ENCODE peak calls at places on chromosomes 6 and 20, in five cellular contexts. One of them, this sample, is unnamed.

GRCh38 chr6:42260972-42261371 is 43.3 kb upstream of the MRPS10 start:
- DNase-seq in transverse colon: peak; percentile 28
- DNase-seq in pancreas: no peak
- DNase-seq in cardiac fibroblast: no peak
- DNase-seq in HFFc6: no peak
- DNase-seq in this sample: peak; percentile 60

GRCh38 chr6:164531745-164532144 is 777.7 kb downstream of the C6orf118 start:
- DNase-seq in cardiac fibroblast: no peak
- DNase-seq in pancreas: no peak
- DNase-seq in transverse colon: no peak
- DNase-seq in HFFc6: no peak
- DNase-seq in this sample: no peak

GRCh38 chr6:88813045-88813444 is 150.4 kb downstream of the RNGTT start:
- DNase-seq in pancreas: no peak
- DNase-seq in transverse colon: no peak
- DNase-seq in HFFc6: no peak
- DNase-seq in cardiac fibroblast: no peak
- DNase-seq in this sample: no peak

GRCh38 chr20:2851086-2851485 is 10.5 kb downstream of the VPS16 start:
- DNase-seq in pancreas: no peak
- DNase-seq in HFFc6: no peak
- DNase-seq in cardiac fibroblast: no peak
- DNase-seq in transverse colon: no peak
- DNase-seq in this sample: no peak

GRCh38 chr6:10837009-10837691 is 1.2 kb downstream of the MAK start:
- DNase-seq in HFFc6: no peak
- DNase-seq in cardiac fibroblast: peak; percentile 6
- DNase-seq in transverse colon: peak; percentile 16
- DNase-seq in pancreas: peak; percentile 17
- DNase-seq in this sample: peak; percentile 25

GRCh38 chr6:89989742-89990141 is 95.5 kb downstream of the GJA10 start:
- DNase-seq in pancreas: no peak
- DNase-seq in transverse colon: no peak
- DNase-seq in cardiac fibroblast: peak; percentile 72
- DNase-seq in HFFc6: peak; percentile 55
- DNase-seq in this sample: no peak

GRCh38 chr6:16391451-16391912 is 153.1 kb downstream of the GMPR start:
- DNase-seq in cardiac fibroblast: peak; percentile 60
- DNase-seq in transverse colon: no peak
- DNase-seq in pancreas: no peak
- DNase-seq in HFFc6: peak; percentile 18
- DNase-seq in this sample: no peak

GRCh38 chr6:100493206-100493888 is 28.6 kb upstream of the SIM1 start:
- DNase-seq in HFFc6: no peak
- DNase-seq in cardiac fibroblast: no peak
- DNase-seq in transverse colon: no peak
- DNase-seq in pancreas: no peak
- DNase-seq in this sample: peak; percentile 52

GRCh38 chr6:35960192-35960591 is 39.3 kb upstream of the SRPK1 start:
- DNase-seq in HFFc6: peak; percentile 16
- DNase-seq in pancreas: no peak
- DNase-seq in transverse colon: no peak
- DNase-seq in cardiac fibroblast: peak; percentile 12
- DNase-seq in this sample: no peak

GRCh38 chr6:2433686-2434085 is 188.3 kb upstream of the GMDS start:
- DNase-seq in cardiac fibroblast: no peak
- DNase-seq in pancreas: no peak
- DNase-seq in HFFc6: no peak
- DNase-seq in transverse colon: no peak
- DNase-seq in this sample: no peak

GRCh38 chr6:5866547-5867051 is 140.1 kb downstream of the NRN1 start:
- DNase-seq in transverse colon: no peak
- DNase-seq in pancreas: no peak
- DNase-seq in cardiac fibroblast: peak; percentile 8
- DNase-seq in HFFc6: peak; percentile 21
- DNase-seq in this sample: peak; percentile 12

GRCh38 chr20:3156811-3157619 is 2.6 kb downstream of the FASTKD5 start:
- DNase-seq in cardiac fibroblast: peak; percentile 18
- DNase-seq in HFFc6: no peak
- DNase-seq in transverse colon: no peak
- DNase-seq in pancreas: no peak
- DNase-seq in this sample: no peak

GRCh38 chr20:10524643-10525042 is 89.5 kb downstream of the SLX4IP start:
- DNase-seq in HFFc6: peak; percentile 32
- DNase-seq in cardiac fibroblast: peak; percentile 25
- DNase-seq in pancreas: no peak
- DNase-seq in transverse colon: no peak
- DNase-seq in this sample: no peak

GRCh38 chr6:142416179-142416578 is 114.4 kb downstream of the ADGRG6 start:
- DNase-seq in pancreas: no peak
- DNase-seq in cardiac fibroblast: peak; percentile 95
- DNase-seq in transverse colon: no peak
- DNase-seq in HFFc6: peak; percentile 92
- DNase-seq in this sample: no peak

GRCh38 chr20:4065405-4065841 is 50.1 kb upstream of the RNF24 start:
- DNase-seq in HFFc6: peak; percentile 72
- DNase-seq in pancreas: no peak
- DNase-seq in cardiac fibroblast: peak; percentile 85
- DNase-seq in transverse colon: no peak
- DNase-seq in this sample: no peak

GRCh38 chr6:166006593-166007301 is 160.9 kb downstream of the TBXT start:
- DNase-seq in HFFc6: no peak
- DNase-seq in transverse colon: no peak
- DNase-seq in pancreas: no peak
- DNase-seq in cardiac fibroblast: peak; percentile 83
- DNase-seq in this sample: no peak

DNA sequence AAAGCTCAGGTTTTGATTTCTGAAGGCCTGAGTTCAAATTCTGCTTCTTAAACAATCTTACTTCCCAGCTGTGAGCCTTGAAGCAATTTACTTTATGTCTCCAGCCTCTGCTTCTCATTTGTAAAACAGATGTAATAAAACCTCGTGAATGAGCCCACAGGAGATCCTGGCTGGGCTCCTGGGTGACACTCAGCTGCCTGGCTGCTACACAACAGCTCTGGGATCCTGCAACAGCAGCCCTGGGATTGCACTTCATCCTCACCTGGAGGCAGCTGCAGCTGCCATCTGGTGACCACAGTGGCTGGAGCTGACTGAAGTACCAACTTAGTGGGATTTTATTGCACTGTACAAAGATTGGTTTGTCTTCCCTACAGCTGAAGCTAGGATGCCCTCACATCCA is 98.6 kb downstream of the NDUFAF5 start:
- DNase-seq in pancreas: no peak
- DNase-seq in HFFc6: no peak
- DNase-seq in cardiac fibroblast: no peak
- DNase-seq in transverse colon: no peak
- DNase-seq in this sample: no peak
- TF ChIP-seq CTCF in pancreas: no peak
- TF ChIP-seq CTCF in HFFc6: no peak
- TF ChIP-seq CTCF in cardiac fibroblast: no peak
- TF ChIP-seq CTCF in transverse colon: no peak
- TF ChIP-seq CTCF in this sample: no peak

GRCh38 chr6:33414592-33415271 is 3.2 kb downstream of the CUTA start:
- DNase-seq in cardiac fibroblast: peak; percentile 19
- DNase-seq in pancreas: no peak
- DNase-seq in transverse colon: no peak
- DNase-seq in HFFc6: no peak
- DNase-seq in this sample: peak; percentile 41
- TF ChIP-seq CTCF in cardiac fibroblast: peak; percentile 56
- TF ChIP-seq CTCF in pancreas: no peak
- TF ChIP-seq CTCF in transverse colon: no peak
- TF ChIP-seq CTCF in HFFc6: peak; percentile 64
- TF ChIP-seq CTCF in this sample: no peak

GRCh38 chr6:18207949-18208348 is 52.7 kb downstream of the KDM1B start:
- DNase-seq in HFFc6: no peak
- DNase-seq in pancreas: no peak
- DNase-seq in transverse colon: no peak
- DNase-seq in cardiac fibroblast: no peak
- DNase-seq in this sample: no peak
- TF ChIP-seq CTCF in HFFc6: no peak
- TF ChIP-seq CTCF in pancreas: no peak
- TF ChIP-seq CTCF in transverse colon: no peak
- TF ChIP-seq CTCF in cardiac fibroblast: no peak
- TF ChIP-seq CTCF in this sample: no peak

DNA sequence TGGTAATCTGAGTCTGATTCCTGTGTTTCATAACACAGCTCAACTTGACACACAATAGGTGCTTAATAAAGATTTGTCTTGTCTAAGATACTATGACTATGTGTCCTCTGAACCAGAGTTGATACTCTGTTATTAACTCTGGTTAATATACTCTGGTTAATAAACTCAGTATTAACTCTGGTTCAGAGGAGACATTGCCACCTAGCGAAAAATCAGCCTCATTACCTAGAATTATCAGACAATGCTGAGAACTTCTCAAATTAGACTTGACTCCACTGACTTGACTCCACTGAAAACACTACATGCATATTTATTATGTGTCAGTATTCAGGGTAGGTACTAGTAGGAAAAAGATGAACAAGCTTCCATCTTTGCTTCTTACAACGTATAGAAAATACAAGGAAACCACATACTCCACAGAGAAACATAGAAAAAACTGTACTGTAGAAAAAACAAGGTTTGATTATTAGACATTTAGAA is 73.9 kb downstream of the AHI1 start:
- DNase-seq in cardiac fibroblast: peak; percentile 68
- DNase-seq in HFFc6: peak; percentile 42
- DNase-seq in transverse colon: no peak
- DNase-seq in pancreas: no peak
- DNase-seq in this sample: peak; percentile 2
- TF ChIP-seq CTCF in cardiac fibroblast: peak; percentile 65
- TF ChIP-seq CTCF in HFFc6: peak; percentile 88
- TF ChIP-seq CTCF in transverse colon: peak; percentile 63
- TF ChIP-seq CTCF in pancreas: peak; percentile 37
- TF ChIP-seq CTCF in this sample: peak; percentile 27

GRCh38 chr20:20578838-20579237 is 133.6 kb downstream of the RALGAPA2 start:
- DNase-seq in cardiac fibroblast: no peak
- DNase-seq in transverse colon: no peak
- DNase-seq in HFFc6: no peak
- DNase-seq in pancreas: no peak
- DNase-seq in this sample: no peak
- TF ChIP-seq CTCF in cardiac fibroblast: no peak
- TF ChIP-seq CTCF in transverse colon: no peak
- TF ChIP-seq CTCF in HFFc6: no peak
- TF ChIP-seq CTCF in pancreas: no peak
- TF ChIP-seq CTCF in this sample: no peak

GRCh38 chr6:22145823-22146379 is 150.9 kb downstream of the PRL start:
- DNase-seq in HFFc6: peak; percentile 61
- DNase-seq in cardiac fibroblast: peak; percentile 74
- DNase-seq in pancreas: no peak
- DNase-seq in transverse colon: no peak
- DNase-seq in this sample: no peak
- TF ChIP-seq CTCF in HFFc6: no peak
- TF ChIP-seq CTCF in cardiac fibroblast: no peak
- TF ChIP-seq CTCF in pancreas: no peak
- TF ChIP-seq CTCF in transverse colon: no peak
- TF ChIP-seq CTCF in this sample: no peak